ENCODE peak calls at places on chromosomes 3 and 15, in nine cellular contexts. M is esophagus squamous epithelium, B is body of pancreas, Z is heart right ventricle, N is HepG2, C is GM12864, X is tibial nerve, S is choroid plexus epithelial cell, E is HL-60. L is an unnamed sample.

GRCh38 chr3:8499181-8499611 is 2.4 kb upstream of the LMCD1 start:
- DNase-seq in M (no peak), B (peak), Z (no peak), N (peak), C (no peak), X (no peak), S (no peak), E (no peak), L (no peak)

GRCh38 chr3:134367869-134368750 is 6.1 kb downstream of the AMOTL2 start:
- DNase-seq in M (no peak), B (no peak), Z (no peak), N (no peak), C (no peak), X (no peak), S (no peak), E (no peak), L (peak)

GRCh38 chr3:142117052-142117451 is 32.3 kb downstream of the TFDP2 start:
- DNase-seq in M (no peak), B (no peak), Z (no peak), N (peak), C (no peak), X (no peak), S (peak), E (no peak), L (peak)

GRCh38 chr3:11465744-11466611 is 177.7 kb downstream of the VGLL4 start:
- DNase-seq in M (no peak), B (no peak), Z (no peak), N (no peak), C (no peak), X (no peak), S (peak), E (no peak), L (no peak)

GRCh38 chr3:74559301-74559700 is 55.2 kb downstream of the CNTN3 start:
- DNase-seq in M (no peak), B (no peak), Z (no peak), N (no peak), C (no peak), X (no peak), S (no peak), E (no peak), L (no peak)

GRCh38 chr3:195441051-195441450 is 1.8 kb downstream of the ACAP2 start:
- DNase-seq in M (no peak), B (no peak), Z (no peak), N (no peak), C (no peak), X (no peak), S (peak), E (no peak), L (no peak)

GRCh38 chr3:168165390-168166269 is 69.9 kb upstream of the GOLIM4 start:
- DNase-seq in M (no peak), B (peak), Z (no peak), N (peak), C (peak), X (peak), S (peak), E (peak), L (peak)

GRCh38 chr15:37107071-37107753 is 6.9 kb upstream of the MEIS2 start:
- DNase-seq in M (no peak), B (no peak), Z (no peak), N (no peak), C (no peak), X (no peak), S (no peak), E (no peak), L (no peak)

GRCh38 chr3:189806171-189806951 is 175.2 kb downstream of the TP63 start:
- DNase-seq in M (no peak), B (no peak), Z (no peak), N (no peak), C (no peak), X (no peak), S (peak), E (no peak), L (no peak)

GRCh38 chr3:160331127-160331937 is 67.7 kb downstream of the IFT80 start:
- DNase-seq in M (no peak), B (no peak), Z (no peak), N (peak), C (no peak), X (no peak), S (peak), E (no peak), L (peak)

GRCh38 chr3:39407259-39407629 is 724 bp downstream of the RPSA start:
- DNase-seq in M (no peak), B (no peak), Z (no peak), N (peak), C (no peak), X (no peak), S (peak), E (peak), L (no peak)

GRCh38 chr3:186978712-186979111 is 48.4 kb downstream of the ST6GAL1 start:
- DNase-seq in M (no peak), B (no peak), Z (no peak), N (peak), C (no peak), X (no peak), S (no peak), E (no peak), L (no peak)

GRCh38 chr3:183073839-183074615 is 25.3 kb downstream of the MCCC1 start:
- DNase-seq in M (no peak), B (no peak), Z (no peak), N (no peak), C (no peak), X (no peak), S (no peak), E (no peak), L (peak)

GRCh38 chr15:81480645-81481053 is 106.6 kb upstream of the TMC3 start:
- DNase-seq in M (no peak), B (peak), Z (no peak), N (peak), C (peak), X (no peak), S (peak), E (no peak), L (peak)

GRCh38 chr3:98945006-98945626 is 43.6 kb upstream of the DCBLD2 start:
- DNase-seq in M (no peak), B (no peak), Z (no peak), N (no peak), C (no peak), X (no peak), S (no peak), E (no peak), L (peak)

GRCh38 chr3:111692593-111693552 is 97.7 kb upstream of the ZBED2 start:
- DNase-seq in M (no peak), B (no peak), Z (no peak), N (no peak), C (no peak), X (no peak), S (no peak), E (no peak), L (no peak)

GRCh38 chr3:171365489-171365888 is 94.7 kb downstream of the TNIK start:
- DNase-seq in M (no peak), B (no peak), Z (no peak), N (no peak), C (no peak), X (no peak), S (no peak), E (no peak), L (no peak)

GRCh38 chr15:88563638-88564037 is 17.2 kb upstream of the DET1 start:
- DNase-seq in M (no peak), B (no peak), Z (no peak), N (no peak), C (no peak), X (no peak), S (no peak), E (no peak), L (no peak)

GRCh38 chr3:178492496-178492895 is 43.7 kb upstream of the KCNMB2 start:
- DNase-seq in M (no peak), B (no peak), Z (no peak), N (no peak), C (no peak), X (no peak), S (no peak), E (no peak), L (no peak)

GRCh38 chr3:27722957-27723802 is 1.1 kb upstream of the EOMES start:
- DNase-seq in M (no peak), B (no peak), Z (no peak), N (no peak), C (no peak), X (no peak), S (no peak), E (no peak), L (no peak)

GRCh38 chr3:47000198-47000815 is 20.8 kb downstream of the NBEAL2 start:
- DNase-seq in M (no peak), B (no peak), Z (no peak), N (no peak), C (no peak), X (no peak), S (no peak), E (no peak), L (peak)

GRCh38 chr3:182435860-182436259 is 357.4 kb upstream of the ATP11B start:
- DNase-seq in M (no peak), B (no peak), Z (no peak), N (no peak), C (no peak), X (no peak), S (no peak), E (no peak), L (no peak)

GRCh38 chr3:147797095-147797494 is 387.9 kb downstream of the ZIC1 start:
- DNase-seq in M (no peak), B (no peak), Z (no peak), N (no peak), C (no peak), X (no peak), S (no peak), E (no peak), L (no peak)

GRCh38 chr3:134929976-134930375 is 134.9 kb downstream of the EPHB1 start:
- DNase-seq in M (no peak), B (no peak), Z (no peak), N (no peak), C (no peak), X (no peak), S (no peak), E (no peak), L (no peak)

GRCh38 chr3:172152869-172153268 is 113.5 kb downstream of the FNDC3B start:
- DNase-seq in M (no peak), B (no peak), Z (no peak), N (no peak), C (no peak), X (no peak), S (peak), E (no peak), L (peak)

GRCh38 chr3:14152233-14152962 is 26.0 kb downstream of the XPC start:
- DNase-seq in M (no peak), B (no peak), Z (no peak), N (no peak), C (no peak), X (no peak), S (peak), E (no peak), L (no peak)

GRCh38 chr3:66403268-66403990 is 97.4 kb downstream of the LRIG1 start:
- DNase-seq in M (no peak), B (no peak), Z (no peak), N (no peak), C (no peak), X (no peak), S (no peak), E (no peak), L (no peak)

GRCh38 chr3:46059432-46059831 is 32.1 kb upstream of the XCR1 start:
- DNase-seq in M (no peak), B (no peak), Z (no peak), N (no peak), C (no peak), X (no peak), S (no peak), E (no peak), L (no peak)

DNA sequence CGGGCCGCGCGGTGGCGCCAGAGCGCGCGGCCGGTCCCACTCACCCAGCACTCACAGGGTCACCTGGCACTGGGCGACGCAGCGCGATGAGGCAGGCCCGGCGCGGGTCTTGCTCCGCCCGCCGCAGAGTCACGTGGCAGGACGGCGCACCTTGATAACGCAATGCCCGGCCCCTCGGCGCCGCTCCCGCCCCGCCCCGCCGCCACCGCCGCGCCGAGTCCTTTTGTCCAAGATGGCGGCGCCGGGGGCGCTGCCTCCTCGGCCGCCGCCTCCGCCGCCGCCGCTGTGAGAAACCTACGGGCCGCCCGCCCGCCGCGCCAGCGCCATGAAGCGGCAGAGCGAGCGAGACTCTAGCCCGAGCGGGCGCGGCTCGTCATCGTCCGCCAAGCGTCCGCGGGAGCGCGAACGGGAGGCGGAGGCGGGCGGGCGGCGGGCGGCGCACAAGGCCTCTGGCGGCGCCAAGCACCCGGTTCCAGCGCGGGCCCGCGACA is at the start of gene RBM15B:
- DNase-seq in M (peak), B (peak), Z (peak), N (peak), C (peak), X (peak), S (peak), E (peak), L (peak)
- TF ChIP-seq CTCF in M (peak), B (peak), Z (peak), N (peak), C (no peak), X (peak), S (peak), E (peak), L (peak)

GRCh38 chr3:123297627-123297899 is 95.8 kb downstream of the SEC22A start:
- DNase-seq in M (no peak), B (no peak), Z (no peak), N (no peak), C (no peak), X (no peak), S (no peak), E (no peak), L (no peak)
- TF ChIP-seq CTCF in M (no peak), B (no peak), Z (no peak), N (peak), C (no peak), X (no peak), S (no peak), E (no peak), L (peak)

DNA sequence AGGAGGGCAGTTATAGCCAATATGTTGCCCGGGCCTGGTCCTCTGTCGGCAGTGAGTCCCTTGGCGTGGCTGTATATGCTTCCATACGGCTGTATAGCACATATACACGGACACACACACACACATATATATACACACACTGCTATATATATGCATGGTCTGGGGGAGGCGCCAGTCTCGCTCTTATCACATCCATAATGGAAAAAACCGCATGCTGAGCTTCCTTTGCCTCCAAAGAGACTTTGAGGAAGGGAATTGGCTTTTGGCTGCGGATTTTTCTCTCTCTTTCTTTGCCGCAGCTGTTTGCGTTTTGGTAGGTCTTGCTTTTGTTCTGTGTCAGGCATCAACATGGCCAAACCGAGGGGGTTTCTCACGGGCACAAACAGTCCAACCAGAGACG is 11.3 kb upstream of the TMEM115 start:
- DNase-seq in M (no peak), B (no peak), Z (no peak), N (no peak), C (no peak), X (no peak), S (peak), E (no peak), L (no peak)
- TF ChIP-seq CTCF in M (peak), B (no peak), Z (no peak), N (peak), C (no peak), X (no peak), S (peak), E (peak), L (peak)

DNA sequence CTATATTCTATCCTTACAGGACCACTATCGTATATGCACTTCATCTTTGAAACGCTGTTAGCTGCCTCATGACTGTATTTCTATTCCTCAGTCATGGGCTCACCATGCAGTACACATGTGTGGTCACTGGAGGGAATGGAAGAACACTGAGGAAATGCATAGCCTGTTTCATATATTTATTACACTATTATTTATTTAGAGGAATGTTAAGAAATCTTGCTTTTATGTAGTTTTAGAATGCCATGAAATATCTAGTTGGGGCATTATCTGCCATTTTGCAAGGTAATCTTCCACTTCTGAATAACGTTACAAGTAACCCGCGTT is 155.7 kb downstream of the IGF1R start:
- DNase-seq in M (no peak), B (no peak), Z (no peak), N (no peak), C (no peak), X (no peak), S (peak), E (no peak), L (no peak)
- TF ChIP-seq CTCF in M (peak), B (no peak), Z (no peak), N (no peak), C (no peak), X (no peak), S (peak), E (no peak), L (peak)

DNA sequence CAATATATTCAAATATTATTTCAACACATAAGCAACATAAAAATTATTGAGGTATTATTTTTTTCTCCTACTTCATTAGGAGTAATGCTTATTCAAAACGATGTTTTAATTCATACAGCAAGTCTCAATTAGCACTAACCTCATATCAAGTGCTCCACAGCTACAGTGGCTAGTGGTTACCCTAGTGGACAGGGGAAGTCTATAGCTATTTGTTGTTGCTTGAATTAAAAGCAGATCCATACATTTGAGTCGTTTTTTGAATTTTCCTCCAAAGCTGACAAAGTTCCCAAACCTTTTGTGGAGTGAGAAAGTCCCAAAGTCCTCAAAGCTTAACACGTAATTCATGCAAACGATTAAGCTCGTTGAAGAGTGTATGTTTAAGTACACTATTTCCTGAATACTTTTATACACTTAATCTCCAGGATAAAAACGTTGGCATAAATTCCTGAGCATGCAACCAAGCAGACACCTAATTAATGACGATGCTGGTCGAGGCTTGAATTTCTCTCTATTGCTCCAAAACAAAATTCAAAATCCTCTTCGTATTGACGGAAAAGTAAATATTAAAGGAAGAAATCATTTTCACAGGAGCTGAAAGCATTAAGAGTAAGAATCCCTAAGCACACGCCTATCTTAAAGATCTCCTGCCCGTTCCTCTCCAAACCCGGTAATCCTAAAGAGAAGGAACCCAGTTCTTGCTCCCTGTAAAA is 984 bp downstream of the VPS13C start:
- DNase-seq in M (no peak), B (no peak), Z (no peak), N (no peak), C (no peak), X (no peak), S (no peak), E (no peak), L (no peak)
- TF ChIP-seq CTCF in M (peak), B (no peak), Z (no peak), N (no peak), C (peak), X (no peak), S (peak), E (no peak), L (peak)

GRCh38 chr3:191768421-191768820 is 307.5 kb downstream of the PYDC2 start:
- DNase-seq in M (no peak), B (no peak), Z (no peak), N (no peak), C (no peak), X (no peak), S (no peak), E (no peak), L (no peak)
- TF ChIP-seq CTCF in M (peak), B (no peak), Z (no peak), N (no peak), C (peak), X (no peak), S (no peak), E (no peak), L (no peak)

GRCh38 chr3:58308728-58309127 is 2.4 kb downstream of the HTD2 start:
- DNase-seq in M (no peak), B (no peak), Z (no peak), N (no peak), C (no peak), X (no peak), S (peak), E (no peak), L (no peak)

GRCh38 chr3:58305882-58306661 is at the start of the genes HTD2 and RPP14:
- DNase-seq in M (peak), B (peak), Z (peak), N (peak), C (peak), X (peak), S (peak), E (peak), L (peak)

DNA sequence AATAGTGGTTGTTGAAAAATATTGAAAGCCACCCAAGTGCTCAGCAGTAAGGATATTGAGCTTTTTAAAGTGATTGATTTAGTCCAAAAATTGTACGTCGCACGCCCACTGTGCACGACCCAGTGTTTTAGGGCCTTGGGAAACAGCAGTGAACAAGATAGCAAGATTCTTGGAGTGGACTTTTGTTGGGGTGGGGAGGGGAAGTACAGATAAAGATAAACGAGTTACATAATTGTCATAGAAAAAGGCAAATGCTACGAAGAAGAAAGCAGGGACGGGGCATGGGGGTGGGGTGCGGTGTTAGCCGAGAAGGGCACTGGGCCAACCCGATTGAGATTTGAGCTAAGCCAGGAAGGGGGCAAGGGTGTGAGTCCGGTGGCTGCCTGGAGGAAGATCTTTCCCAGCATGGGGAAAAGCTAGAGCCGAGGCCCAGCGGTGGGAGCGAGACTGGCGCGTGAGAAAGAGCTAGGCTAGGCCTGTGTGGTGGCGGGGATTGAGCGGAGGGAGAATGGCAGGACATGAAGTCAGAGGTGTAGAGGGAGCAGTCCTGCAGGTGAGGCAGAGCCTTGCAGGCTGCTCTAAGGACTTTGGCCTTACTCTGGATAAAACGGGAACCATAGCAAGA is 454 bp downstream of the HTD2 start:
- DNase-seq in M (no peak), B (peak), Z (peak), N (peak), C (no peak), X (no peak), S (peak), E (peak), L (peak)
- TF ChIP-seq CTCF in M (peak), B (no peak), Z (no peak), N (no peak), C (peak), X (no peak), S (peak), E (no peak), L (no peak)

DNA sequence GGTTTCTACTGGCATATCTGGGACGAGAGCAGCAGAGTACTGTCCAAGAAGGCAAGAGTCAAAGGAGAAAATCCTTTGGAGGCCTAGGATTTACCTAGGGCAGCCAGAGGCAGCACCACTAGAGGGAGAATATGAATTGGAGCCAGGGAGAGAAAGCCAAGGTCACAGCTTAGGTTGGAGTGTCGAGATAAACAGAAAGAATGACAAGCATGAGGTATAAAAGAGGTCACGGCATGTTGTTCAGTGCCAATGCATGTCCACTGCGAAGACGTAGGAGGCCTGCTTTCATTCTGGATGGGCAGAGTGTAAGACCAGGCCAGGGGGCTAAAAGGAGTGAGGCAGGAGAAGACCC is 47.2 kb downstream of the THBS1 start:
- DNase-seq in M (no peak), B (no peak), Z (no peak), N (peak), C (no peak), X (no peak), S (peak), E (no peak), L (no peak)
- TF ChIP-seq CTCF in M (no peak), B (peak), Z (peak), N (peak), C (no peak), X (no peak), S (peak), E (no peak), L (peak)